ENCODE peak calls at places on chromosomes 12 and 14, in six cellular contexts. B is fibroblast of pulmonary artery, R is body of pancreas, X is B cell, J is Calu3, K is epithelial cell of esophagus. E is an unnamed sample.

GRCh38 chr14:54730156-54730961 is 163.4 kb downstream of the SAMD4A start:
- DNase-seq in B (peak; percentile 50), X (peak; percentile 60), J (no peak), K (no peak), R (no peak), E (peak; percentile 60)

GRCh38 chr14:92900660-92901059 is 22.3 kb upstream of the CHGA start:
- DNase-seq in J (no peak), K (peak; percentile 24), B (no peak), R (no peak), X (no peak), E (no peak)

GRCh38 chr12:69044887-69045286 is 111.9 kb upstream of the CPM start:
- DNase-seq in K (peak; percentile 76), B (no peak), R (no peak), X (no peak), J (no peak), E (no peak)

GRCh38 chr14:28001002-28001401 is 765.6 kb upstream of the FOXG1 start:
- DNase-seq in K (no peak), R (no peak), X (no peak), J (no peak), B (no peak), E (no peak)

GRCh38 chr12:77686760-77687159 is 143.9 kb upstream of the NAV3 start:
- DNase-seq in J (no peak), X (no peak), B (peak; percentile 33), K (no peak), R (no peak), E (no peak)

GRCh38 chr12:1457901-1458300 is 136.5 kb downstream of the FBXL14 start:
- DNase-seq in X (no peak), B (peak; percentile 54), R (no peak), J (no peak), K (peak; percentile 16), E (no peak)

GRCh38 chr12:122123051-122123760 is 44.6 kb downstream of the MLXIP start:
- DNase-seq in R (peak; percentile 74), J (peak; percentile 81), B (peak; percentile 77), K (peak; percentile 69), X (peak; percentile 60), E (peak; percentile 84)

GRCh38 chr12:54388214-54389138 is 3.9 kb upstream of the ZNF385A start:
- DNase-seq in J (no peak), K (no peak), R (no peak), B (no peak), X (no peak), E (no peak)

GRCh38 chr12:34354239-34355200 is 332.2 kb downstream of the ALG10 start:
- DNase-seq in R (no peak), B (no peak), X (no peak), J (no peak), K (no peak), E (no peak)

GRCh38 chr12:58479403-58479802 is 440.9 kb downstream of the LRIG3 start:
- DNase-seq in X (no peak), R (no peak), K (no peak), B (no peak), J (no peak), E (no peak)

GRCh38 chr12:43847427-43847826 is 11.5 kb downstream of the TMEM117 start:
- DNase-seq in J (no peak), X (no peak), B (peak; percentile 22), R (no peak), K (peak; percentile 88), E (no peak)

GRCh38 chr12:117658226-117658625 is 296.8 kb upstream of the NOS1 start:
- DNase-seq in R (no peak), J (no peak), B (no peak), X (no peak), K (no peak), E (no peak)

GRCh38 chr12:22100952-22101748 is 55.1 kb downstream of the CMAS start:
- DNase-seq in K (peak; percentile 89), X (no peak), J (peak; percentile 50), B (peak; percentile 85), R (peak; percentile 23), E (peak; percentile 29)

GRCh38 chr14:50559990-50560928 is at the start of gene ATL1:
- DNase-seq in B (peak; percentile 66), R (peak; percentile 74), K (peak; percentile 80), X (peak; percentile 42), J (peak; percentile 51), E (peak; percentile 69)

GRCh38 chr14:35929171-35929570 is 103.0 kb downstream of the BRMS1L start:
- DNase-seq in R (no peak), J (no peak), X (no peak), B (no peak), K (no peak), E (no peak)

GRCh38 chr12:14256139-14256538 is 109.3 kb upstream of the ATF7IP start:
- DNase-seq in X (no peak), K (peak; percentile 29), B (peak; percentile 78), J (no peak), R (no peak), E (no peak)

GRCh38 chr12:88362439-88362838 is 217.8 kb downstream of the KITLG start:
- DNase-seq in B (peak; percentile 13), K (no peak), J (no peak), R (no peak), X (no peak), E (no peak)

GRCh38 chr12:45439039-45439438 is 223.1 kb downstream of the ANO6 start:
- DNase-seq in K (no peak), J (peak; percentile 47), X (no peak), B (no peak), R (no peak), E (no peak)

GRCh38 chr14:63874223-63874622 is 21.4 kb downstream of the SYNE2 start:
- DNase-seq in J (no peak), X (no peak), K (no peak), B (no peak), R (no peak), E (no peak)

GRCh38 chr14:97706814-97707213 is 909.6 kb downstream of the VRK1 start:
- DNase-seq in R (no peak), B (no peak), J (no peak), K (no peak), X (no peak), E (no peak)

GRCh38 chr12:70724444-70724843 is 87.2 kb upstream of the PTPRB start:
- DNase-seq in R (no peak), J (no peak), B (peak; percentile 27), K (peak; percentile 36), X (no peak), E (no peak)

GRCh38 chr12:47882796-47883546 is 21.8 kb downstream of the VDR start:
- DNase-seq in R (no peak), B (no peak), J (peak; percentile 36), K (peak; percentile 42), X (no peak), E (peak; percentile 58)

GRCh38 chr12:89863968-89864367 is 155.3 kb upstream of the ATP2B1 start:
- DNase-seq in B (no peak), J (no peak), K (no peak), X (no peak), R (no peak), E (peak; percentile 26)

GRCh38 chr14:68608235-68608962 is 184.5 kb downstream of the ZFP36L1 start:
- DNase-seq in J (no peak), R (no peak), X (no peak), K (no peak), B (no peak), E (no peak)

GRCh38 chr12:116282371-116283286 is 5.1 kb upstream of the MED13L start:
- DNase-seq in K (no peak), B (no peak), X (no peak), J (no peak), R (no peak), E (no peak)

GRCh38 chr12:49366652-49367380 is 446 bp upstream of the SPATS2 start:
- DNase-seq in R (peak; percentile 85), K (peak; percentile 92), J (peak; percentile 91), B (peak; percentile 96), X (peak; percentile 86), E (peak; percentile 96)

GRCh38 chr12:49370539-49370938 is 3.3 kb downstream of the SPATS2 start:
- DNase-seq in R (no peak), B (no peak), X (no peak), K (no peak), J (no peak), E (no peak)

GRCh38 chr12:49368240-49368600 is 958 bp downstream of the SPATS2 start:
- DNase-seq in J (no peak), B (no peak), R (no peak), X (no peak), K (no peak), E (peak; percentile 14)

GRCh38 chr12:49367381-49368239 is at the start of gene SPATS2:
- DNase-seq in R (peak; percentile 91), X (no peak), B (peak; percentile 49), K (no peak), J (no peak), E (no peak)

GRCh38 chr12:49369723-49370145 is 2.5 kb downstream of the SPATS2 start:
- DNase-seq in R (peak; percentile 48), J (peak; percentile 28), B (peak; percentile 69), K (peak; percentile 52), X (no peak), E (peak; percentile 72)
- TF ChIP-seq CTCF in R (peak; percentile 43), J (no peak), B (peak; percentile 64), K (peak; percentile 50), X (peak; percentile 47), E (peak; percentile 54)

DNA sequence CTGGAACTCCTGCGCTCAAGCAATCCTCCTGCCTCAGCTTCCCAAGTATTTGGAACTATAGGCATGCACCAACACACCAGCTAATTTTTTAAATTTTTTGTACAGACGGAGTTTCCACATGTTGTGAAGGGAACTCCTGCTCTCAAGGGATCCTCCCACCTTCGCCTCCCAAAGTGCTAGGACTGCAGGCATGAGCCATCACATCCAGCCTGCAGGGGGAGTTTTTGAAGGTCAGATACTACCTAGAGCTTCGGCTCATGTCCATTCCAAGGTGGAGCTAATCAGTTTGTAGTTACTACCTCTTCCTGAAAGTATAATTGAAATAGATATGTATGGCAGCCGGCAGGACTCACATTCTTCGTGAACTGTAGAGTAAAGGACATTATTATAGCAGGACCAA is 3.7 kb upstream of the TAS2R19 start:
- DNase-seq in R (no peak), J (no peak), X (no peak), B (no peak), K (no peak), E (no peak)
- TF ChIP-seq CTCF in R (no peak), J (no peak), X (no peak), B (peak; percentile 15), K (no peak), E (no peak)

GRCh38 chr12:4104722-4105244 is 168.8 kb upstream of the CCND2 start:
- DNase-seq in R (no peak), K (no peak), X (no peak), B (no peak), J (no peak), E (no peak)

GRCh38 chr12:4099276-4099675 is 174.3 kb upstream of the CCND2 start:
- DNase-seq in B (no peak), K (no peak), X (no peak), J (no peak), R (no peak), E (no peak)
- TF ChIP-seq CTCF in B (no peak), K (no peak), X (no peak), J (no peak), R (no peak), E (no peak)

DNA sequence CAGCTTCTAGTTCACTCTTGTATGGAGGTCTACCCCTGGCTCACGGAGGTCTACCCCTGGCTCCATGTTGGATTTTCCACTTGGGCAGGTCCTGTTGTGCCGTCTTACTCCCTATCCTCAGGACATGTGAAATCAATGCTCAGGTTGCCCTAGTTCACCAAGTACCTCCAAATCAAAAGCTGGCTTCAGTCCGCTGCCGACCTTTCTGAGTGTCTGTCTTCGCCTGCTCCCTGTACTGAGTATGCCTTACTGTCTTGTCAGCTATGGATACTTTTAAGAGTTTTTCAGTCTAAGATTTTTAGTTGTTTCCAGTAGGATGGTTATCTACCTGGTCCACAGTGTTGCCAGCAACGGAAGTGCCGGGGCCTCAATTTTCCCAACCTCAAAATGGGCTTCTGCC is 40.1 kb upstream of the BCL11B start:
- DNase-seq in B (no peak), R (no peak), J (no peak), X (no peak), K (no peak), E (no peak)
- TF ChIP-seq CTCF in B (no peak), R (no peak), J (no peak), X (no peak), K (no peak), E (no peak)